ENCODE peak calls at places on chromosomes 2 and 18, in five cellular contexts. I, M, T, F and B are unnamed samples.
A peak's percentile ranks its signal among the peaks of the same experiment; 100 is the strongest.

GRCh38 chr2:134160793-134161504 is 92.9 kb upstream of the MGAT5 start:
- DNase-seq in I (no peak), M (no peak), T (no peak), F (no peak), B (no peak)

GRCh38 chr2:100264121-100264520 is 58.2 kb downstream of the LONRF2 start:
- DNase-seq in I (no peak), M (no peak), T (no peak), F (no peak), B (no peak)

GRCh38 chr2:44918095-44918775 is 23.3 kb upstream of the SIX3 start:
- DNase-seq in I (no peak), M (no peak), T (no peak), F (no peak), B (no peak)

GRCh38 chr2:164898475-164898874 is 56.9 kb downstream of the SLC38A11 start:
- DNase-seq in I (no peak), M (no peak), T (no peak), F (no peak), B (no peak)

GRCh38 chr18:48727685-48728084 is 188.9 kb downstream of the CTIF start:
- DNase-seq in I (no peak), M (no peak), T (no peak), F (no peak), B (no peak)

GRCh38 chr2:157442636-157443035 is 1.3 kb downstream of the CYTIP start:
- DNase-seq in I (no peak), M (no peak), T (no peak), F (no peak), B (no peak)

GRCh38 chr18:79465392-79465991 is 69.8 kb downstream of the NFATC1 start:
- DNase-seq in I (no peak), M (no peak), T (no peak), F (no peak), B (no peak)

GRCh38 chr2:111121028-111121872 is 536 bp downstream of the BCL2L11 start:
- DNase-seq in I (peak; percentile 82), M (no peak), T (peak; percentile 72), F (peak; percentile 39), B (peak; percentile 55)

GRCh38 chr18:27723168-27723567 is 453.8 kb downstream of the CDH2 start:
- DNase-seq in I (no peak), M (no peak), T (no peak), F (no peak), B (no peak)

GRCh38 chr2:42139141-42139540 is 30.0 kb upstream of the EML4 start:
- DNase-seq in I (no peak), M (no peak), T (no peak), F (no peak), B (no peak)

GRCh38 chr2:109028280-109028679 is 39.3 kb upstream of the EDAR start:
- DNase-seq in I (no peak), M (no peak), T (no peak), F (no peak), B (no peak)

GRCh38 chr2:98376301-98376945 is 30.2 kb downstream of the CNGA3 start:
- DNase-seq in I (no peak), M (no peak), T (no peak), F (no peak), B (no peak)

GRCh38 chr2:226763320-226763719 is 36.3 kb downstream of the IRS1 start:
- DNase-seq in I (no peak), M (no peak), T (no peak), F (no peak), B (no peak)

GRCh38 chr18:2223859-2224258 is 347.4 kb downstream of the METTL4 start:
- DNase-seq in I (no peak), M (no peak), T (no peak), F (no peak), B (no peak)

GRCh38 chr2:118576109-118576855 is 271.2 kb downstream of the EN1 start:
- DNase-seq in I (no peak), M (no peak), T (no peak), F (no peak), B (no peak)

GRCh38 chr2:235856151-235856819 is 311.9 kb downstream of the GBX2 start:
- DNase-seq in I (no peak), M (no peak), T (no peak), F (no peak), B (no peak)

GRCh38 chr2:96489673-96490072 is 15.5 kb downstream of the NEURL3 start:
- DNase-seq in I (no peak), M (no peak), T (no peak), F (no peak), B (no peak)

GRCh38 chr2:161243873-161244272 is 64.4 kb upstream of the PSMD14 start:
- DNase-seq in I (no peak), M (no peak), T (no peak), F (no peak), B (no peak)

GRCh38 chr2:156935611-156936010 is 321.9 kb upstream of the GALNT5 start:
- DNase-seq in I (no peak), M (no peak), T (no peak), F (no peak), B (no peak)

GRCh38 chr2:10568721-10569432 is 120.8 kb upstream of the ODC1 start:
- DNase-seq in I (no peak), M (no peak), T (no peak), F (no peak), B (no peak)

GRCh38 chr18:79628416-79629248 is 51.0 kb upstream of the CTDP1 start:
- DNase-seq in I (no peak), M (no peak), T (no peak), F (no peak), B (no peak)

GRCh38 chr18:74082476-74083070 is 65.1 kb downstream of the FBXO15 start:
- DNase-seq in I (peak; percentile 71), M (no peak), T (no peak), F (peak; percentile 43), B (no peak)

GRCh38 chr2:43569921-43570320 is 25.9 kb downstream of the THADA start:
- DNase-seq in I (no peak), M (no peak), T (no peak), F (no peak), B (no peak)

GRCh38 chr2:99448556-99448955 is 41.3 kb downstream of the REV1 start:
- DNase-seq in I (no peak), M (no peak), T (no peak), F (no peak), B (no peak)

GRCh38 chr2:207135340-207135739 is 30.4 kb downstream of the KLF7 start:
- DNase-seq in I (no peak), M (no peak), T (no peak), F (no peak), B (no peak)

GRCh38 chr2:207131634-207132418 is 33.9 kb downstream of the KLF7 start:
- DNase-seq in I (no peak), M (no peak), T (no peak), F (no peak), B (no peak)

GRCh38 chr2:207130958-207131521 is 34.7 kb downstream of the KLF7 start:
- DNase-seq in I (no peak), M (no peak), T (no peak), F (no peak), B (no peak)

GRCh38 chr2:207133862-207134519 is 31.8 kb downstream of the KLF7 start:
- DNase-seq in I (no peak), M (no peak), T (peak; percentile 81), F (no peak), B (peak; percentile 76)

GRCh38 chr2:207133493-207133861 is 32.3 kb downstream of the KLF7 start:
- DNase-seq in I (no peak), M (no peak), T (no peak), F (no peak), B (no peak)
- TF ChIP-seq CTCF in I (no peak), M (no peak), T (no peak), F (no peak), B (no peak)

DNA sequence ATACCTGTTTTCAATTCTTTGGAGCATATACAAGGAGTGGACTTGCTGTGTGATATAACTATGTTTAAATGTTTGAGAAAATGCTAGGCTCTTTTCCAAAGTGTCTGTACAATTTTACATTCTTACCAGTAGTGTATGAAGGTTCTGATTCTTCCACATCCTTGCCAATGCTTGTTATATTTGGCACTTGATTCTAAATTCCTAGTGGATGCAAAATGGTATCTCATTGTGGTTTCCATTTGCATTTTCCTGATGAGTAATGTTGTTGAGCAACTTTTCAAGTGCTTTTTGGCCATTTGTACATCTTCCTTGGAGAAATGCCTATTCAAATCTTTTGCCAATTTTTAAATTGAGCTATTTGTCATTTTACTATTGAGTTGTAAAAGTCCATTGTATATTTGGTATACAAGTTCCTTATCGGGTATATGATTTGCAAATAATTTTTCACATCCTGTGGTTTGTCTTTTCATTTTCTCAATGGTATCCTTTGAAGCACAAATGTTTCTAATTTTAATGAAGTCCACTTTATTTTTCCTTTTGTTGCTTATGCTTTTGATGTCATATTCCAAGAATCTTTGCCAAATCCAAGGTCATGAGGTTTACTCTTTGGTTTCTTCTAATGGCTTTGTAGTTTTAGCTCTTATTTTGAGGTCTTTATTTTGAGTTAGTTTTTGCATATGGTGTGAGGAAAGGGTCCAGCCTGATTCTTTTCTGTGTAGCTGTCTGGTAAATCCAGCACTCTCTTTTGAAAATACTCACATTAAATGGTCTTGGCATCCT is 33.2 kb upstream of the CWC22 start:
- DNase-seq in I (no peak), M (no peak), T (no peak), F (no peak), B (no peak)
- TF ChIP-seq CTCF in I (no peak), M (no peak), T (no peak), F (no peak), B (no peak)

GRCh38 chr18:41703744-41704530 is 251.1 kb upstream of the PIK3C3 start:
- DNase-seq in I (no peak), M (no peak), T (no peak), F (no peak), B (no peak)

GRCh38 chr18:41695441-41695840 is 259.6 kb upstream of the PIK3C3 start:
- DNase-seq in I (no peak), M (no peak), T (no peak), F (no peak), B (no peak)

DNA sequence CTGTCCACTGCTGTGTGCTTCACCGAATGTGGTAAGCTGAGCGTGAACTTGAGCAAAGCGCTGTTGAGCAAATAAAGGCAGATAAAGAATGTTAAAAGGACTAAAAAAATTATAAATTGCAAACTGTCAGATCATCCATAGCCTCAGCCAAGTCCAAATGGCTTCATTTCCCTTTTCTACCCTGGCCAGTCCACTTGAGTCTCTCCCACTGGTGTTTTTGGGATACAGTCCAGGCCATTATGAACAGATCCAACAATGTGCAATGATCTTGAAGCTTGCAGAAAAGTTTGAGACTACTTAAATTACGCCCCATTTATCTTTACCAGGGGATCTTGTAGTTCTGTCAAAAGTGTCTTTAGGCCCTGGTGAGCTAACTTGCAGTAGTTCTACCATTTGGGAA is 254.6 kb upstream of the PIK3C3 start:
- DNase-seq in I (no peak), M (no peak), T (no peak), F (no peak), B (no peak)
- TF ChIP-seq CTCF in I (no peak), M (no peak), T (no peak), F (no peak), B (no peak)

DNA sequence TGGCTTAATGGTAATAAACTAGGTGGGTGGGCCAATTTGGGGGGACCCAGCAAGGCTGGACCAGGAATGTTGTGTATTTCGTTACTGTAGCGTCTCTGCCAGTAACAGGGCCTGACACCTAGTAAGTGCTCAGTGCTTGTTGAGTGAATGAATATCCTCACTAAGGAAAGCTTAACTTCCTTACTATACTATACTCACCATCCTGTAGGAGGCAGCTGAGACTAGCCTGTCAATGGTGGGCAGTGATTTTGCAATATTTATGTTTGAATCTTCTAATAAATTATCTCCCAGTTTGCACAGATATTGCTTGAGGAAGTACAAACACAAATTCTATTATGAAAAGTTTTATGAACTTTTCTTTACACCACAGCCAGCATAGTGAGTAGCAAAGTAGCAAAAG is 370.7 kb upstream of the SYT4 start:
- DNase-seq in I (no peak), M (no peak), T (no peak), F (no peak), B (no peak)
- TF ChIP-seq CTCF in I (no peak), M (no peak), T (no peak), F (no peak), B (no peak)

GRCh38 chr2:135819211-135819610 is 17.8 kb downstream of the LCT start:
- DNase-seq in I (no peak), M (no peak), T (no peak), F (no peak), B (no peak)
- TF ChIP-seq CTCF in I (no peak), M (peak; percentile 53), T (no peak), F (peak; percentile 14), B (no peak)